ENCODE peak calls at places on chromosomes 2 and 18, in six cellular contexts. One of them, this sample, is unnamed.

GRCh38 chr2:172865422-172865821 is 129.8 kb downstream of the RAPGEF4 start:
- DNase-seq in choroid plexus epithelial cell: no peak
- DNase-seq in type B pancreatic cell: no peak
- DNase-seq in neural crest cell: no peak
- DNase-seq in activated B cell treated with CpG ODN at 0.5 μM for 24 hours: no peak
- DNase-seq in fibroblast of the aortic adventitia: peak
- DNase-seq in this sample: no peak

GRCh38 chr2:101556033-101556459 is 81.1 kb upstream of the RFX8 start:
- DNase-seq in choroid plexus epithelial cell: no peak
- DNase-seq in fibroblast of the aortic adventitia: no peak
- DNase-seq in type B pancreatic cell: no peak
- DNase-seq in neural crest cell: no peak
- DNase-seq in activated B cell treated with CpG ODN at 0.5 μM for 24 hours: no peak
- DNase-seq in this sample: no peak

GRCh38 chr2:47724221-47724981 is 58.5 kb upstream of the MSH6 start:
- DNase-seq in fibroblast of the aortic adventitia: no peak
- DNase-seq in neural crest cell: no peak
- DNase-seq in activated B cell treated with CpG ODN at 0.5 μM for 24 hours: peak
- DNase-seq in choroid plexus epithelial cell: no peak
- DNase-seq in type B pancreatic cell: no peak
- DNase-seq in this sample: no peak

GRCh38 chr2:190378883-190379237 is 29.3 kb upstream of the MFSD6 start:
- DNase-seq in neural crest cell: no peak
- DNase-seq in choroid plexus epithelial cell: no peak
- DNase-seq in activated B cell treated with CpG ODN at 0.5 μM for 24 hours: no peak
- DNase-seq in type B pancreatic cell: no peak
- DNase-seq in fibroblast of the aortic adventitia: no peak
- DNase-seq in this sample: no peak

GRCh38 chr2:101032100-101032776 is 30.1 kb downstream of the RPL31 start:
- DNase-seq in choroid plexus epithelial cell: no peak
- DNase-seq in type B pancreatic cell: no peak
- DNase-seq in fibroblast of the aortic adventitia: no peak
- DNase-seq in activated B cell treated with CpG ODN at 0.5 μM for 24 hours: no peak
- DNase-seq in neural crest cell: no peak
- DNase-seq in this sample: no peak

GRCh38 chr2:100821255-100821912 is 1.4 kb downstream of the NPAS2 start:
- DNase-seq in type B pancreatic cell: no peak
- DNase-seq in choroid plexus epithelial cell: peak
- DNase-seq in activated B cell treated with CpG ODN at 0.5 μM for 24 hours: no peak
- DNase-seq in neural crest cell: no peak
- DNase-seq in fibroblast of the aortic adventitia: peak
- DNase-seq in this sample: no peak

GRCh38 chr2:186771395-186771794 is 77.5 kb downstream of the FAM171B start:
- DNase-seq in neural crest cell: no peak
- DNase-seq in choroid plexus epithelial cell: peak
- DNase-seq in activated B cell treated with CpG ODN at 0.5 μM for 24 hours: no peak
- DNase-seq in type B pancreatic cell: no peak
- DNase-seq in fibroblast of the aortic adventitia: no peak
- DNase-seq in this sample: no peak

GRCh38 chr2:191402966-191403565 is 157.9 kb downstream of the MYO1B start:
- DNase-seq in fibroblast of the aortic adventitia: no peak
- DNase-seq in choroid plexus epithelial cell: no peak
- DNase-seq in activated B cell treated with CpG ODN at 0.5 μM for 24 hours: no peak
- DNase-seq in neural crest cell: no peak
- DNase-seq in type B pancreatic cell: no peak
- DNase-seq in this sample: no peak

GRCh38 chr2:50596521-50596920 is 435.4 kb downstream of the NRXN1 start:
- DNase-seq in activated B cell treated with CpG ODN at 0.5 μM for 24 hours: no peak
- DNase-seq in neural crest cell: no peak
- DNase-seq in fibroblast of the aortic adventitia: no peak
- DNase-seq in choroid plexus epithelial cell: no peak
- DNase-seq in type B pancreatic cell: no peak
- DNase-seq in this sample: no peak

GRCh38 chr2:7950035-7950612 is 731.7 kb upstream of the ID2 start:
- DNase-seq in choroid plexus epithelial cell: peak
- DNase-seq in fibroblast of the aortic adventitia: peak
- DNase-seq in type B pancreatic cell: no peak
- DNase-seq in neural crest cell: no peak
- DNase-seq in activated B cell treated with CpG ODN at 0.5 μM for 24 hours: no peak
- DNase-seq in this sample: no peak

GRCh38 chr2:28357055-28357454 is 35.6 kb upstream of the FOSL2 start:
- DNase-seq in fibroblast of the aortic adventitia: no peak
- DNase-seq in neural crest cell: no peak
- DNase-seq in choroid plexus epithelial cell: no peak
- DNase-seq in activated B cell treated with CpG ODN at 0.5 μM for 24 hours: no peak
- DNase-seq in type B pancreatic cell: no peak
- DNase-seq in this sample: no peak
- TF ChIP-seq CTCF in fibroblast of the aortic adventitia: no peak
- TF ChIP-seq CTCF in neural crest cell: no peak
- TF ChIP-seq CTCF in choroid plexus epithelial cell: no peak
- TF ChIP-seq CTCF in activated B cell treated with CpG ODN at 0.5 μM for 24 hours: no peak
- TF ChIP-seq CTCF in type B pancreatic cell: no peak
- TF ChIP-seq CTCF in this sample: no peak

GRCh38 chr18:10015941-10016819 is 102.4 kb downstream of the VAPA start:
- DNase-seq in fibroblast of the aortic adventitia: peak
- DNase-seq in choroid plexus epithelial cell: peak
- DNase-seq in type B pancreatic cell: no peak
- DNase-seq in neural crest cell: no peak
- DNase-seq in activated B cell treated with CpG ODN at 0.5 μM for 24 hours: no peak
- DNase-seq in this sample: no peak
- TF ChIP-seq CTCF in fibroblast of the aortic adventitia: peak
- TF ChIP-seq CTCF in choroid plexus epithelial cell: peak
- TF ChIP-seq CTCF in type B pancreatic cell: no peak
- TF ChIP-seq CTCF in neural crest cell: no peak
- TF ChIP-seq CTCF in activated B cell treated with CpG ODN at 0.5 μM for 24 hours: no peak
- TF ChIP-seq CTCF in this sample: no peak

GRCh38 chr2:41878056-41878455 is 169.8 kb upstream of the PKDCC start:
- DNase-seq in choroid plexus epithelial cell: no peak
- DNase-seq in activated B cell treated with CpG ODN at 0.5 μM for 24 hours: no peak
- DNase-seq in neural crest cell: no peak
- DNase-seq in type B pancreatic cell: no peak
- DNase-seq in fibroblast of the aortic adventitia: no peak
- DNase-seq in this sample: no peak

GRCh38 chr2:41879367-41879871 is 168.4 kb upstream of the PKDCC start:
- DNase-seq in choroid plexus epithelial cell: no peak
- DNase-seq in type B pancreatic cell: no peak
- DNase-seq in neural crest cell: no peak
- DNase-seq in fibroblast of the aortic adventitia: no peak
- DNase-seq in activated B cell treated with CpG ODN at 0.5 μM for 24 hours: no peak
- DNase-seq in this sample: no peak

GRCh38 chr2:41878726-41879366 is 169.0 kb upstream of the PKDCC start:
- DNase-seq in neural crest cell: no peak
- DNase-seq in fibroblast of the aortic adventitia: peak
- DNase-seq in type B pancreatic cell: no peak
- DNase-seq in activated B cell treated with CpG ODN at 0.5 μM for 24 hours: no peak
- DNase-seq in choroid plexus epithelial cell: no peak
- DNase-seq in this sample: no peak

GRCh38 chr2:41880561-41881243 is 167.1 kb upstream of the PKDCC start:
- DNase-seq in activated B cell treated with CpG ODN at 0.5 μM for 24 hours: no peak
- DNase-seq in neural crest cell: no peak
- DNase-seq in type B pancreatic cell: no peak
- DNase-seq in fibroblast of the aortic adventitia: no peak
- DNase-seq in choroid plexus epithelial cell: no peak
- DNase-seq in this sample: no peak

DNA sequence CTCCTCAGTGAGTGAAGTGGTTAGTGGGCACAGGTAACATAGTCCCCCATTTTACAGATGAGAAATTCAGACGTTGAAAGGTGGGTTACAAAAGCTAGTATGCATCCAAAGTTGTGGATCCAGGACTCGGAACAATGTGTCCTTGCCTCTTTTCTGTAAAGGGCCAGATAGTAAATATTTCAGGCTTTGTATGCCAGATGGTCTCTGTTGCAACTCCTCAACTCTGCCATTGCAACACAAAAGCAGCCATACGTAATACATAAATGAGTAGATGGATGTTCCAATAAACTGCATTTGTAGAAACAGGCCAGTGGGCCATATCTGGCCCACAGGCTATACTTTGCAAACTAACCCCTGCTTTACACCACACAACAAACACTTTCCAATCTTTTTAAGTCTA is 166.6 kb upstream of the PKDCC start:
- DNase-seq in choroid plexus epithelial cell: peak
- DNase-seq in activated B cell treated with CpG ODN at 0.5 μM for 24 hours: no peak
- DNase-seq in neural crest cell: no peak
- DNase-seq in type B pancreatic cell: no peak
- DNase-seq in fibroblast of the aortic adventitia: peak
- DNase-seq in this sample: no peak
- TF ChIP-seq CTCF in choroid plexus epithelial cell: no peak
- TF ChIP-seq CTCF in activated B cell treated with CpG ODN at 0.5 μM for 24 hours: no peak
- TF ChIP-seq CTCF in neural crest cell: no peak
- TF ChIP-seq CTCF in type B pancreatic cell: no peak
- TF ChIP-seq CTCF in fibroblast of the aortic adventitia: no peak
- TF ChIP-seq CTCF in this sample: no peak

GRCh38 chr2:71777946-71778345 is 324.6 kb downstream of the DYSF start:
- DNase-seq in fibroblast of the aortic adventitia: no peak
- DNase-seq in activated B cell treated with CpG ODN at 0.5 μM for 24 hours: no peak
- DNase-seq in choroid plexus epithelial cell: no peak
- DNase-seq in neural crest cell: no peak
- DNase-seq in type B pancreatic cell: no peak
- DNase-seq in this sample: no peak

GRCh38 chr2:71776227-71776626 is 322.9 kb downstream of the DYSF start:
- DNase-seq in activated B cell treated with CpG ODN at 0.5 μM for 24 hours: no peak
- DNase-seq in choroid plexus epithelial cell: no peak
- DNase-seq in fibroblast of the aortic adventitia: no peak
- DNase-seq in type B pancreatic cell: no peak
- DNase-seq in neural crest cell: no peak
- DNase-seq in this sample: no peak

GRCh38 chr2:71780162-71780561 is 326.8 kb downstream of the DYSF start:
- DNase-seq in fibroblast of the aortic adventitia: no peak
- DNase-seq in choroid plexus epithelial cell: no peak
- DNase-seq in type B pancreatic cell: no peak
- DNase-seq in activated B cell treated with CpG ODN at 0.5 μM for 24 hours: no peak
- DNase-seq in neural crest cell: no peak
- DNase-seq in this sample: no peak

GRCh38 chr2:71779306-71779855 is 326.0 kb downstream of the DYSF start:
- DNase-seq in activated B cell treated with CpG ODN at 0.5 μM for 24 hours: no peak
- DNase-seq in choroid plexus epithelial cell: peak
- DNase-seq in neural crest cell: no peak
- DNase-seq in fibroblast of the aortic adventitia: peak
- DNase-seq in type B pancreatic cell: no peak
- DNase-seq in this sample: peak

GRCh38 chr2:71778514-71779305 is 325.3 kb downstream of the DYSF start:
- DNase-seq in neural crest cell: peak
- DNase-seq in choroid plexus epithelial cell: no peak
- DNase-seq in activated B cell treated with CpG ODN at 0.5 μM for 24 hours: no peak
- DNase-seq in type B pancreatic cell: no peak
- DNase-seq in fibroblast of the aortic adventitia: peak
- DNase-seq in this sample: no peak
- TF ChIP-seq CTCF in neural crest cell: no peak
- TF ChIP-seq CTCF in choroid plexus epithelial cell: peak
- TF ChIP-seq CTCF in activated B cell treated with CpG ODN at 0.5 μM for 24 hours: no peak
- TF ChIP-seq CTCF in type B pancreatic cell: peak
- TF ChIP-seq CTCF in fibroblast of the aortic adventitia: peak
- TF ChIP-seq CTCF in this sample: no peak

DNA sequence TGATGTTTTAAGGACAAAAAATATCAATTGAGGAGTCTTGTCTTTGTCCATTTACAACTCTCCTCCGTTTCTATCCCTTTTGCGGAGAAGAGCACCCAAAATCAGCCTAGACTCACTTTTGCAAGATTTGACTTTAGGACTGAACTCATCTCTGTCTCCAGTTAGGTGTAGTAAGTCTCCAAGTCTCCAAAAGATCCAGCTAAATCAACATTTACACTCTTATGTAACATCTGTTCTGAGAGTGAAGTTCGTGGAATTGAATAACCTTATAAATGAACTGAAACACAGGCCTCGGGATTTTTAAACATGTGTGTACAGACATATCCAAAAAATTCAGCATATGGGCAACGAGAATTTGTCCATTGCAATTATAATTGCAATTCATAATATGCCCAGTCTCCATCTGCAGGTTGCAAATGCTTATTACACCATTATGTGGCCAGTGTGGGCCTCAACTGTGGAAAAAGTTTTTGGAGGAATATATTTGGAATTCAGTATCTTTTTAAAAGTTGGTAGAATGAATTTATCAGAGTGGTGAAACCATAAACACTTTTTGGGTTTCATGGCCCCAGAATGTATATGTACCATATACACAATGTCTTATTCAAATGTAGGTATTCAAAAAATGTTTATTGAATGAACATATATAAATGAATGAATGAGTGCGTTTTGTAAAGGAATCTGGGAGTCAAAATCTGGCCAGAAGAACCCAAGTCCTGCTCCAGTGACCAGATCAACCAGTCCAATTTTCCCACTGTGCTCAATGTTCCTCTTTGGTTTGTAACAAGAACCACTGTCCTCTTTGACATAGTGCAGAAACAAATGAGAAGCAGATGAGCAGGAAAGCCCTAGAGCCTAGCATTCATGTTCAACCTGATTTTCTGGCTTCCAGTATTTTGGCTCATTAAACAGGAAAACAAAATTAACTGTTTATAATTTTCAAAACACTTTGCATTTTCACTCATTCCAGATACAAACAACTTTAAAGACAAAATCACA is 23.5 kb downstream of the FAM124B start:
- DNase-seq in neural crest cell: no peak
- DNase-seq in choroid plexus epithelial cell: peak
- DNase-seq in activated B cell treated with CpG ODN at 0.5 μM for 24 hours: no peak
- DNase-seq in fibroblast of the aortic adventitia: no peak
- DNase-seq in type B pancreatic cell: no peak
- DNase-seq in this sample: no peak
- TF ChIP-seq CTCF in neural crest cell: peak
- TF ChIP-seq CTCF in choroid plexus epithelial cell: peak
- TF ChIP-seq CTCF in activated B cell treated with CpG ODN at 0.5 μM for 24 hours: no peak
- TF ChIP-seq CTCF in fibroblast of the aortic adventitia: peak
- TF ChIP-seq CTCF in type B pancreatic cell: peak
- TF ChIP-seq CTCF in this sample: no peak

This sample was measured in mesothelial cell of epicardium.